ENCODE peak calls at places on chromosomes 6 and 20, in six cellular contexts. Y, A, X, R, O and H are unnamed samples.

GRCh38 chr6:65112435-65112834 is 594.6 kb downstream of the EYS start:
- DNase-seq in A (no peak), R (no peak), O (no peak), Y (no peak), X (no peak), H (no peak)

GRCh38 chr20:51800769-51801219 is 1.5 kb downstream of the SALL4 start:
- DNase-seq in X (no peak), O (no peak), A (peak), Y (peak), R (peak), H (no peak)

GRCh38 chr6:89471287-89471867 is 38.4 kb downstream of the ANKRD6 start:
- DNase-seq in R (peak), X (no peak), A (no peak), Y (no peak), O (no peak), H (no peak)

GRCh38 chr20:53146201-53146891 is 174.2 kb downstream of the TSHZ2 start:
- DNase-seq in O (no peak), X (no peak), R (peak), A (no peak), Y (no peak), H (no peak)

GRCh38 chr6:330948-331347 is 38.7 kb downstream of the DUSP22 start:
- DNase-seq in Y (no peak), R (no peak), X (no peak), A (no peak), O (no peak), H (no peak)

GRCh38 chr6:7973603-7974002 is 63.0 kb upstream of the TXNDC5 start:
- DNase-seq in A (no peak), R (no peak), X (no peak), Y (no peak), O (no peak), H (no peak)

GRCh38 chr6:16757332-16757731 is 3.9 kb downstream of the ATXN1 start:
- DNase-seq in X (no peak), A (no peak), R (no peak), Y (no peak), O (no peak), H (no peak)

GRCh38 chr20:44716309-44717106 is 1.3 kb downstream of the CCN5 start:
- DNase-seq in A (no peak), Y (no peak), O (no peak), R (no peak), X (no peak), H (no peak)

GRCh38 chr20:2289475-2289874 is 6.3 kb upstream of the TGM3 start:
- DNase-seq in A (no peak), R (no peak), Y (no peak), O (no peak), X (no peak), H (no peak)

GRCh38 chr6:167996424-167997199 is 859 bp upstream of the KIF25 start:
- DNase-seq in X (no peak), Y (no peak), R (no peak), A (no peak), O (no peak), H (no peak)

GRCh38 chr20:58054744-58055373 is 173.6 kb downstream of the ANKRD60 start:
- DNase-seq in A (peak), X (peak), O (no peak), Y (no peak), R (no peak), H (no peak)

GRCh38 chr6:100726741-100727140 is 154.4 kb downstream of the ASCC3 start:
- DNase-seq in X (no peak), Y (no peak), A (peak), O (no peak), R (peak), H (no peak)

GRCh38 chr20:64133951-64134407 is 26.6 kb upstream of the NPBWR2 start:
- DNase-seq in A (no peak), X (no peak), O (no peak), Y (no peak), R (no peak), H (no peak)

GRCh38 chr20:12098411-12098810 is 180.7 kb downstream of the BTBD3 start:
- DNase-seq in Y (no peak), O (no peak), A (no peak), X (no peak), R (no peak), H (no peak)

GRCh38 chr20:52083627-52084232 is 107.8 kb downstream of the ZFP64 start:
- DNase-seq in A (peak), R (peak), O (peak), X (no peak), Y (peak), H (peak)

GRCh38 chr6:145784683-145785082 is 29.9 kb downstream of the FBXO30 start:
- DNase-seq in Y (no peak), X (peak), R (no peak), A (no peak), O (no peak), H (no peak)

GRCh38 chr20:37162674-37163073 is 16.5 kb upstream of the RPN2 start:
- DNase-seq in X (no peak), Y (no peak), R (no peak), A (no peak), O (no peak), H (no peak)

GRCh38 chr20:37161830-37162549 is 17.1 kb upstream of the RPN2 start:
- DNase-seq in A (no peak), O (no peak), Y (no peak), X (no peak), R (no peak), H (no peak)

GRCh38 chr20:37165031-37165430 is 14.1 kb upstream of the RPN2 start:
- DNase-seq in X (no peak), R (no peak), A (no peak), O (no peak), Y (no peak), H (no peak)

GRCh38 chr20:37166867-37167266 is 12.3 kb upstream of the RPN2 start:
- DNase-seq in X (no peak), Y (no peak), O (no peak), R (no peak), A (no peak), H (no peak)

GRCh38 chr20:37163832-37164554 is 15.1 kb upstream of the RPN2 start:
- DNase-seq in O (no peak), Y (no peak), R (no peak), X (no peak), A (no peak), H (no peak)
- TF ChIP-seq CTCF in O (no peak), Y (no peak), R (no peak), X (no peak), A (no peak), H (no peak)

DNA sequence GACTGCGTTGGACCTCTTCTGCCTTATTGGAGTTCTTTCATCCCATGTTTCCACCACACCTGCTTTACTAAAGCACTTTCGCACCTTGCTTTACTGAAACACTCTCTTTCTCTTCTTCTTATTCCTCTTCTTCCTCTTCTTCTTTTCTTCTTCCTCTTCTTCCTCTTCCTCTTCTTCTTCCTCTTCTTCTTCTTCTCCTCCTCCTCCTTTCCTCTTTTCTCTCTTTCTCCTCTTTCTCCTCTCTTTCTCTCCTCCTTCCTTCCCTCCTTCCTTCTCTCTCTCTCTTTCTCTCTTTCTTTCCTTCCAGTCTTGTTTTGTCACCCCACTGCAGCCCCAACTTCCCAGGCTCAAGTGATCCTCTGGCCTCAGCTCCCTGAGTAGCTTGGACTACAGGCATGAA is 4.0 kb upstream of the RIPPLY2 start:
- DNase-seq in Y (no peak), O (no peak), A (no peak), X (no peak), R (no peak), H (no peak)
- TF ChIP-seq CTCF in Y (no peak), O (no peak), A (no peak), X (no peak), R (no peak), H (no peak)

DNA sequence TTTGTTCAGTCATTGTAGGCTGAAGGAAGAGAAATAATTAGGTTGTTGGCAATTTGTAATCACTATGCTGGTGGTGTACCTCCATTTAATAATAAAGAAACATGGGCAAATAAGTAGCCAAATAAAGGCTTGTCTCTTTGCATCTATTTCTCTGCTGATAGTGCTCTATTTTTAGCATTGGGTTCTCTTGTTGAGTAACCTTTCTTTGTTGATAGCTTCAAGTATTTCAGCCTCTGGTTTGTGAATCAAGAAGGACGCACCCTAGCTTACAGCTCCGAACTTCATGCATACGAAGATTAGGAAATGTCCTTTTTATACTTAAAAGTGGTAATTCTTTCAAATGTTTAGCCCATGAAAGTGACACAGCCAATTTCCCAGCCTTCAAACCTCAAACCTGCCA is 2.6 kb downstream of the PPP1R14C start:
- DNase-seq in A (no peak), R (no peak), O (no peak), Y (no peak), X (no peak), H (no peak)
- TF ChIP-seq CTCF in A (no peak), R (no peak), O (no peak), Y (no peak), X (no peak), H (no peak)

DNA sequence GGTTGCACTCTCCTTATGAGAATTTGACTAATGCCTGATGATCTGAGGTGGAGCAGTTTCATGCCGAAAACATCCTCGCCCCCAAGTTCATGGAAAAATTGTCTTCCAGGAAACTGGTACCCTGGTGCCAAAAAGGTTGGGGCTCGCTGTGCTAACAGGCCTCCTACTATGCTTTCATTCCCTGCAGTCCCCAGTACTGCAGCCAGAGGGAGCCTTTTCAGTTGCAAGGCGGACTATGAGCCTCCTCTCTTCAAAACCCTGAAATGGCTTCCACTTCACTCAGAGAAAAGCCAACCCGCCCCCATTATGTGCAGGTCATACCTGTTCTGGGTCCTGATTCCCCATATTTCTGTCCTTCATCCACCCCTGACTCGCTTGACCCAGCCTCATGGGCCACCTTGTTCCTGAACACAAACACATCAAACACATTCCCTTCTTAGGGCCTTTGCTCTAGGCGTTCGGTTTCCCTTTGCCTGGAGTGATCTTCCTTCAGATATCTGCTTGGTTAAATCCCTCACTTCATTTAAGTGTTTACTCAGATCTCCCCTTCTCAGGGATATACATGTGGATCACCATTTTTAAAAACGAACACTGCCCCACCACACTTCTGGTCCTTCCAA is 173.7 kb downstream of the PHACTR1 start:
- DNase-seq in O (no peak), R (no peak), A (no peak), Y (no peak), X (no peak), H (no peak)
- TF ChIP-seq CTCF in O (peak), R (peak), A (peak), Y (peak), X (peak), H (peak)

GRCh38 chr6:140915001-140915950 is 1217.4 kb upstream of the GJE1 start:
- DNase-seq in R (no peak), X (no peak), Y (no peak), A (no peak), O (no peak), H (no peak)
- TF ChIP-seq CTCF in R (no peak), X (no peak), Y (no peak), A (no peak), O (no peak), H (no peak)

GRCh38 chr6:12391472-12391871 is 101.3 kb downstream of the EDN1 start:
- DNase-seq in A (no peak), Y (no peak), X (no peak), O (no peak), R (no peak), H (no peak)

GRCh38 chr6:12394170-12394569 is 104.0 kb downstream of the EDN1 start:
- DNase-seq in R (no peak), O (no peak), X (no peak), Y (no peak), A (no peak), H (no peak)

GRCh38 chr6:12395898-12396297 is 105.7 kb downstream of the EDN1 start:
- DNase-seq in O (no peak), R (no peak), X (no peak), A (peak), Y (no peak), H (no peak)

GRCh38 chr6:12392490-12392889 is 102.3 kb downstream of the EDN1 start:
- DNase-seq in R (peak), A (no peak), O (no peak), X (peak), Y (no peak), H (no peak)

DNA sequence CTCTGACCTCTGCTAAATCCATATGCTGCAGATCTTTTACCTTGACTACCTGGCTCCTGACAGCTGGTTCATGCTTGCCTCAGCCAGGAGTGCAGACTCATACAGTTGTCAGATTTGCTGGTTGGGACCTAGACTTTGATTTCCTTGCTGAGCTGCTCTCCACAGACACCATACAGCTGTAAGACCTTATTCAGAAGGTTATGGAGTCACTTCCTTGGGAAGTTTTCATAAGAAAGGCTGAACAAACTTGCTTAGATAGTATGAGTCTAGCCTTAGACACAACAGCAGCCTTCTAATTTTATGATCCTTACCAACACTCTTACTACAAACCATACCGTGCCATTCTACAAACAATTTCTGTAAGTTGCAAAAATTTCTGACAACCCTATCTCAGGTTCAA is 102.9 kb downstream of the EDN1 start:
- DNase-seq in X (no peak), R (no peak), A (no peak), Y (no peak), O (no peak), H (no peak)
- TF ChIP-seq CTCF in X (no peak), R (no peak), A (no peak), Y (no peak), O (no peak), H (no peak)